ENCODE peak calls at places on chromosomes 2 and 18, in seven cellular contexts. I is NCI-H1092 treated with DMSO at 0.1 percent for 48 hours, N is retina, G is uterus, D is posterior cingulate gyrus, F is cardiac muscle cell, Q is RPMI7951. L is an unnamed sample.

GRCh38 chr2:223051580-223052375 is at the start of gene KCNE4:
- DNase-seq in I (no peak), N (peak), G (peak), D (no peak), F (peak), Q (peak), L (no peak)

GRCh38 chr2:109259671-109260070 is 130.7 kb downstream of the SH3RF3 start:
- DNase-seq in I (no peak), N (no peak), G (no peak), D (peak), F (no peak), Q (no peak), L (no peak)

GRCh38 chr2:23666241-23667025 is 260.5 kb downstream of the ATAD2B start:
- DNase-seq in I (no peak), N (no peak), G (no peak), D (no peak), F (no peak), Q (no peak), L (no peak)

GRCh38 chr2:232600053-232600773 is 33.2 kb upstream of the EFHD1 start:
- DNase-seq in I (no peak), N (peak), G (no peak), D (peak), F (no peak), Q (no peak), L (no peak)

GRCh38 chr2:41378420-41378819 is 669.4 kb upstream of the PKDCC start:
- DNase-seq in I (no peak), N (no peak), G (no peak), D (no peak), F (no peak), Q (no peak), L (no peak)

GRCh38 chr2:159484537-159484936 is 131.8 kb downstream of the BAZ2B start:
- DNase-seq in I (peak), N (no peak), G (no peak), D (no peak), F (no peak), Q (no peak), L (no peak)

GRCh38 chr2:189393440-189394111 is 47.7 kb upstream of the WDR75 start:
- DNase-seq in I (no peak), N (no peak), G (no peak), D (no peak), F (peak), Q (peak), L (no peak)

GRCh38 chr2:71612581-71613520 is 159.5 kb downstream of the DYSF start:
- DNase-seq in I (no peak), N (no peak), G (peak), D (peak), F (no peak), Q (no peak), L (peak)

GRCh38 chr2:149741646-149742045 is 154.1 kb upstream of the MMADHC start:
- DNase-seq in I (no peak), N (no peak), G (no peak), D (no peak), F (peak), Q (peak), L (no peak)

GRCh38 chr2:120531863-120532600 is 186.1 kb downstream of the INHBB start:
- DNase-seq in I (no peak), N (no peak), G (no peak), D (no peak), F (peak), Q (no peak), L (no peak)

GRCh38 chr2:173149491-173149890 is 73.8 kb downstream of the MAP3K20 start:
- DNase-seq in I (no peak), N (no peak), G (no peak), D (no peak), F (no peak), Q (no peak), L (no peak)

GRCh38 chr2:23603156-23603555 is 218.2 kb downstream of the KLHL29 start:
- DNase-seq in I (no peak), N (no peak), G (no peak), D (no peak), F (no peak), Q (no peak), L (no peak)

GRCh38 chr2:156562136-156562535 is 126.0 kb downstream of the GPD2 start:
- DNase-seq in I (peak), N (no peak), G (no peak), D (no peak), F (no peak), Q (no peak), L (no peak)

GRCh38 chr18:23137788-23138216 is 2.5 kb downstream of the CABLES1 start:
- DNase-seq in I (peak), N (no peak), G (no peak), D (no peak), F (no peak), Q (no peak), L (no peak)

GRCh38 chr2:216578325-216578724 is 54.9 kb upstream of the IGFBP2 start:
- DNase-seq in I (no peak), N (no peak), G (no peak), D (no peak), F (no peak), Q (peak), L (no peak)

GRCh38 chr2:185381631-185382030 is 357.0 kb upstream of the FSIP2 start:
- DNase-seq in I (no peak), N (no peak), G (no peak), D (no peak), F (no peak), Q (no peak), L (no peak)

GRCh38 chr2:37711308-37711731 is 39.9 kb upstream of the CDC42EP3 start:
- DNase-seq in I (no peak), N (no peak), G (no peak), D (no peak), F (peak), Q (peak), L (peak)

GRCh38 chr2:28390241-28390856 is 2.3 kb upstream of the FOSL2 start:
- DNase-seq in I (peak), N (peak), G (peak), D (peak), F (peak), Q (peak), L (peak)

GRCh38 chr18:62710417-62710816 is 4.9 kb upstream of the PHLPP1 start:
- DNase-seq in I (peak), N (no peak), G (no peak), D (no peak), F (no peak), Q (peak), L (no peak)

GRCh38 chr2:166158546-166158945 is 30.7 kb upstream of the SCN1A start:
- DNase-seq in I (no peak), N (no peak), G (no peak), D (no peak), F (no peak), Q (no peak), L (no peak)

GRCh38 chr18:75305984-75306383 is 95.4 kb downstream of the TSHZ1 start:
- DNase-seq in I (no peak), N (no peak), G (no peak), D (no peak), F (no peak), Q (no peak), L (no peak)

GRCh38 chr18:31660763-31661162 is 23.6 kb downstream of the B4GALT6 start:
- DNase-seq in I (no peak), N (no peak), G (no peak), D (no peak), F (no peak), Q (no peak), L (no peak)

GRCh38 chr18:13387856-13388548 is 169.4 kb downstream of the LDLRAD4 start:
- DNase-seq in I (no peak), N (no peak), G (no peak), D (no peak), F (no peak), Q (peak), L (no peak)

GRCh38 chr2:225100856-225101294 is 58.6 kb upstream of the DOCK10 start:
- DNase-seq in I (no peak), N (no peak), G (no peak), D (no peak), F (peak), Q (peak), L (no peak)

GRCh38 chr18:40017026-40017425 is 1938.0 kb upstream of the PIK3C3 start:
- DNase-seq in I (no peak), N (no peak), G (no peak), D (no peak), F (no peak), Q (no peak), L (no peak)

L was measured in Caco-2.